ENCODE peak calls at places on chromosomes 6 and 20, in five cellular contexts. L is HFF-Myc, H is BE2C, O is right cardiac atrium, V is ascending aorta. N is an unnamed sample.

GRCh38 chr20:47319517-47320252 is 36.8 kb downstream of the ZMYND8 start:
- DNase-seq in L (peak), H (no peak), O (peak), V (peak), N (no peak)

GRCh38 chr6:45533394-45533793 is 155.7 kb upstream of the SUPT3H start:
- DNase-seq in L (no peak), H (no peak), O (no peak), V (no peak), N (no peak)

GRCh38 chr6:36150283-36150682 is 20.0 kb downstream of the MAPK13 start:
- DNase-seq in L (no peak), H (no peak), O (no peak), V (no peak), N (no peak)

GRCh38 chr6:36442671-36443497 is at the start of the genes KCTD20 and PXT1:
- DNase-seq in L (peak), H (peak), O (peak), V (peak), N (peak)

GRCh38 chr6:92748131-92748530 is 671.2 kb downstream of the EPHA7 start:
- DNase-seq in L (no peak), H (no peak), O (no peak), V (no peak), N (no peak)

GRCh38 chr20:62822239-62822787 is 5.5 kb downstream of the COL9A3 start:
- DNase-seq in L (no peak), H (no peak), O (no peak), V (no peak), N (no peak)

GRCh38 chr20:57657537-57658446 is 37.6 kb upstream of the ZBP1 start:
- DNase-seq in L (no peak), H (no peak), O (peak), V (peak), N (no peak)

GRCh38 chr6:87139236-87139635 is 16.1 kb upstream of the ZNF292 start:
- DNase-seq in L (peak), H (peak), O (no peak), V (no peak), N (no peak)

GRCh38 chr6:73566954-73567591 is 46.2 kb upstream of the EEF1A1 start:
- DNase-seq in L (no peak), H (no peak), O (peak), V (peak), N (no peak)

GRCh38 chr6:106290954-106291353 is 34.6 kb downstream of the ATG5 start:
- DNase-seq in L (no peak), H (no peak), O (no peak), V (no peak), N (no peak)

GRCh38 chr6:126955621-126956020 is 162.8 kb upstream of the RSPO3 start:
- DNase-seq in L (no peak), H (no peak), O (no peak), V (no peak), N (no peak)

GRCh38 chr6:32855467-32856174 is 1.6 kb downstream of the PSMB9 start:
- DNase-seq in L (no peak), H (no peak), O (no peak), V (no peak), N (no peak)

GRCh38 chr6:103080497-103080896 is 1687.0 kb downstream of the GRIK2 start:
- DNase-seq in L (no peak), H (no peak), O (no peak), V (no peak), N (no peak)

GRCh38 chr6:109073344-109074235 is 21.1 kb downstream of the SESN1 start:
- DNase-seq in L (peak), H (peak), O (no peak), V (no peak), N (peak)

GRCh38 chr6:161031721-161032495 is 40.3 kb downstream of the MAP3K4 start:
- DNase-seq in L (peak), H (no peak), O (no peak), V (no peak), N (no peak)

GRCh38 chr6:148538251-148539190 is 195.9 kb downstream of the SASH1 start:
- DNase-seq in L (no peak), H (no peak), O (no peak), V (no peak), N (no peak)

GRCh38 chr6:145705561-145705960 is 29.8 kb downstream of the EPM2A start:
- DNase-seq in L (no peak), H (no peak), O (no peak), V (no peak), N (peak)

GRCh38 chr20:25085756-25086495 is 4.0 kb upstream of the VSX1 start:
- DNase-seq in L (no peak), H (no peak), O (no peak), V (no peak), N (no peak)

GRCh38 chr20:25083141-25083772 is 1.3 kb upstream of the VSX1 start:
- DNase-seq in L (no peak), H (no peak), O (no peak), V (no peak), N (no peak)

GRCh38 chr20:25083773-25084615 is 2.1 kb upstream of the VSX1 start:
- DNase-seq in L (no peak), H (no peak), O (no peak), V (no peak), N (no peak)

GRCh38 chr20:25082498-25082873 is 545 bp upstream of the VSX1 start:
- DNase-seq in L (no peak), H (no peak), O (no peak), V (no peak), N (no peak)

GRCh38 chr20:25084616-25085187 is 2.8 kb upstream of the VSX1 start:
- DNase-seq in L (no peak), H (no peak), O (no peak), V (no peak), N (no peak)
- H3K4me3 ChIP-seq in L (no peak), H (no peak), O (no peak), V (no peak), N (no peak)

GRCh38 chr20:34311118-34312023 is 8.2 kb upstream of the AHCY start:
- DNase-seq in L (no peak), H (peak), O (no peak), V (no peak), N (no peak)
- H3K4me3 ChIP-seq in L (no peak), H (peak), O (no peak), V (peak), N (peak)

DNA sequence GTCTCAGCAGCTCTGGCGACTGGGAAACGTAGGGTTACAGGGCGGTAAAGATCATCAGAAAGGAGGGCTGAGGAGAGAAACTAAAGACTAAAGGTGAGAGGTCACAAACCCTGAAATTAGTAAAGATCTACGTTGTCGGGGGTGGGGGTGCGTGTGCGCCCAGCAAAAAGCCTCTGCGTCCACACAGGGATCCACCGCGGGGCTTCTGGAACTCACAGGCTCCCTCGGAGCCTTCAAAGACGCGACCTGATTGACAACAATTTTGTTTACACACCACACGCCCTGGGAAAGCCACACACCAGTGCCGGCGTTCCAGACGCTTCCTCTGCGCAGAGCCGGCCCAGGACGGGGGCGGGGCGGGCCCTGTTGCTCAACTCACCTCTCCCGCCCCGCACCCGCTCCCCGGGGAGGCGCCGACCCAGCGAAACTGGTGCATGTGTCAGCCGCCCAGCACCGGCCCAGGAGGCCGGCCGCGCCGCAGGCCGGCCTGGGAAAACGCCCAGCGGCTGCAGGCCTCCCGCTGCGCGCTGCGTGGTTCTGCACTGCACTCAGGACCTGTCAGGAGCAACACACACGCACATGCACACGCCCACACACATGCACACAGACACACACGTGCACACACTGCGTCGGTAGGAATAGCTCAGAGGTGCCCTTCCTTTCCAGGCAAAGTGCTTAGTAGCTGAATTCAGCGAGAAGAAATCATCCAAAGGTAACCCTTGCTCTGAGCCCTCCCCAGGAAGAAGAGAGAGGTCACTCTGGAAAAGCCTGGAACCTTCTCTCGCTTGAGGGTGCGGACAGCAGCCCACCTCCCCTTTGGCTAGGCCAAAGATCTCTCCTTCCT is 57.2 kb upstream of the ARID1B start:
- DNase-seq in L (peak), H (peak), O (peak), V (peak), N (peak)
- H3K4me3 ChIP-seq in L (no peak), H (peak), O (peak), V (peak), N (peak)

DNA sequence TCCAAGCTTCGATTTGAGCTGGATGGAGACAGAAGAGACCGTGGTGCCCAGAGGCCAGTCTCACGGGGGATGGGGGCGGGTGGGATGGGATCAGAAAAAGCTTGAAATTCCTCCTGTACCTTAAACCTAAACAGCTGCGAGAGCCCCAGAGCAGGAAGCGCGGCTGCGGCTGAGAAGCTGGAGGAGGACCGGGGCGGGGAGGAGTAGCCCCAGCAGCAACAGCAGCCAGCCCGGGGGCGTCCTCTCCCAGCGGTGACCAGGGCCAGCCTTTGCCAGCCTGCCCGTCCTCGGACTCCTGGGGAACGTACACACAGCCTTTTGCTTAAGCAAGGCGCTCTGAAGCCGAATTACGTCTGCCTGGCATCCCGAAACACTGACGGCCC is 17.4 kb upstream of the PRDM13 start:
- DNase-seq in L (no peak), H (no peak), O (no peak), V (no peak), N (no peak)
- H3K4me3 ChIP-seq in L (peak), H (peak), O (peak), V (peak), N (peak)

DNA sequence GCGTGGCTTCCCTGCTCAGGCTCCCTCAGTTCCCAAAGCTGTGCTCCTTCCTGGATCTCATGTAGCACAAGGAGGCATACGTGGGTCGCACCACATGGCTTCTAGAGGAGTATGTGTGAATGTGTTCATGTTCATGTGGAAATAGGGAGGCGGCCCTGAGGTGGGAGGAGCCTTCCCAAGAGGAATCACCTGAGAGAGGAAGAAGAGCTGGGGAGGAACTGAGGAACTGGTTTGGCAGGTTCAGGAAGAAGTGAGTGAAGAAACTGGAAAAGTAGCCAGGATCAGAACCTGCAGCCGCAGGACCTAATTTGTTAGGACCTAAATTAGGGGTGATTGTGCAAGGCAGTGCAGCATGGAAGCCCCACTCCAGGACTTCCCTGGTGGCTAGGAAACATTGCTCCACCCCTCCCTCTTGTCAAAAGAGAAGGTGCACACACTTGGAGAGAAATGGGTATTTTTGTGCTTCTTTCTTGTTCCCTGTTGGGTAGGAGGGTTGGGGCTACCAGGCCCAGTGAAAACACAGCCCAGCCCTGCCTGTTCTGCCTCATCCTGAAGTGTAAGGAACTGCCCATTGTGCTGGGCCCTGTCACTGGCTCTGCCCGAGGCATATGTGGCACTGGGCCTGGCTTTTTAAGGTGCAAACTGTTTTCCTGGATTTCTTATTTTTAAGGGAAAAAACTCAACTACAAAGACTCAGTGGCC is 20.7 kb downstream of the SYNJ2 start:
- DNase-seq in L (no peak), H (no peak), O (no peak), V (no peak), N (no peak)
- H3K4me3 ChIP-seq in L (no peak), H (no peak), O (no peak), V (no peak), N (no peak)

GRCh38 chr20:36471885-36472642 is 69.3 kb upstream of the MYL9 start:
- DNase-seq in L (no peak), H (no peak), O (no peak), V (no peak), N (no peak)
- H3K4me3 ChIP-seq in L (no peak), H (no peak), O (no peak), V (peak), N (no peak)

DNA sequence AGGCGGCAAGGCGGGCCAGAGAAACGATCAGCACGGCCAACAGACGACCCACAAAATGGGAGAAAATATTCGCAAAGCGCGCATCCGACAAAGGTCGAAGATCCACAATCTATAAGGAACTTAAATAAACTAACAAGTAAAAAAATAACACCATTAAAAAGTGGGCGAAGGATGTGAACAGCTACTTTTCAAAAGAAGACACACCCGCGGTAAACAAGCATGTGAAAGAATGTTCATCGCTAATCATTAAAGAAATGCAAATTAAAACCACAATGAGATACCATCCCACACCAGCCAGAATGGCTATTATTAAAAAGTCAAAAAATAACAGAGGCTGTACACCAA is 117.8 kb upstream of the SIRPA start:
- DNase-seq in L (no peak), H (no peak), O (no peak), V (no peak), N (no peak)
- H3K4me3 ChIP-seq in L (peak), H (no peak), O (no peak), V (peak), N (no peak)

DNA sequence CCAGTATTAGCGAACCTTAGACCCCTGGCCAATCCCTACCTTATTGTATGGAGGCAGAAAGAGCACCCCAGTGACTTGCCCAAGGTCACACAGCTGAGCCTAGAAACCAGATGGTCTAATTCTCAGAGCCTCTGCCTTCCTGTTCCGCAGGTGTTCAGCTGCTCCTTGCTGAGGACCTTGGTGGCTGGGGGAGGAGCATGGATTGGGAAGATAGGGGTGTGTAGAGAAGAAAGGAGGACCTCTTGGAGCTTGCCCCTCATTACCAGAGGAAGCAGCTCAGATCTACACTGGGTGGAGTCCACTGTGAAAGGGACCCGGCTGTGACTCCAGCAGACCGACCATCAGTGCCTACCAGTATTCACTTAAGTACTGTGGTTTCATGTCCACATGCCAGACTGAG is 15.2 kb downstream of the FOXP4 start:
- DNase-seq in L (no peak), H (no peak), O (no peak), V (no peak), N (no peak)
- H3K4me3 ChIP-seq in L (no peak), H (no peak), O (no peak), V (no peak), N (no peak)

GRCh38 chr20:20710443-20710842 is 2.0 kb downstream of the RALGAPA2 start:
- DNase-seq in L (no peak), H (no peak), O (no peak), V (no peak), N (no peak)
- H3K4me3 ChIP-seq in L (no peak), H (no peak), O (peak), V (no peak), N (no peak)

DNA sequence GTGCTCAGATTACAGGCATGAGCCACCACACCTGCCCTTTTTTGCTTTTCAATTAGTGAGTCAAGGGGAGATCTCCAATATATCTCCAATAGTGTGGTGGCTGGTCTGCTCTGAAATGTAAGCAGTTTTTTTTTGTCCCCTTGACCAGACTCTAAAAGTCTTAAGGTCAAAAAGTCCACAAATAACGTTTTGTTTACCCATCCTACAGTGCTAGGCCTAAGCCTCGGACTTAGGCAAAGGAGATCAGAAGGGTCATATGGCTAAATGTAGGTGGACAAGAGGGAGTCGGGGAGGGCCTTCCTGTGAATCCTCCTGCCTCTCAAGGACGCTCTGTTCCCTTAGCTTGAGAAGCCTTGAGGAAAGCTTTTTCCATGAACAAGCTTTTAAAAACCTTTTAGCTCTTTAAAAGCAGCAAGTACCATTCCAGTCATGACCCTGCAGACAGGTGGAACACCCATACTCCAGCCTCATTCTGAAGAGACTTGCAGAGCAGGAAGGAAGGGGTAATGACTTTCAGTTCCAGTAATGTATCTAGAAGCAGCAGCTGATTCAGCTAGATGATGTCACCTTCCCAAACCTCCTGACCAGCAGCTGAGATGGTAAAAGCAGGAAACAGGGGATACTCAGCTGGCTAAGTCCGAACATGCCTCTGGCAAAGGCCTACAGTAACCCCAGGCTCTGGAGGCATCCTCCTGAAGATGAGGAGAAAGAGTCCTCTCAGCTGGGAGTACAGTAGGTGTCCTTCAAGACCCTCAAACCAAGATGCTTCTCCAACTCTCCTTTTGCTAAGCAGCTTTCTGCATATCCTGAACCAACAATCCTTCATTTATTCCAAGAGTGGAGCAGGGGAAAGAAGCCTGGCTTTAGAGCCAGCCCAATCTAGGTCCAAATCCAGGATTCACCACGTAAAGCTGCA is 23.6 kb downstream of the BCL2L1 start:
- DNase-seq in L (peak), H (no peak), O (peak), V (peak), N (peak)
- H3K4me3 ChIP-seq in L (no peak), H (no peak), O (no peak), V (no peak), N (no peak)

N was measured in AG09309.